ENCODE peak calls at places on chromosomes 11 and 22, in five cellular contexts. One of them, this sample, is unnamed.

GRCh38 chr22:36586250-36586649 is 57.3 kb upstream of the EIF3D start:
- DNase-seq in posterior vena cava: no peak
- DNase-seq in pancreas: no peak
- DNase-seq in thoracic aorta: no peak
- DNase-seq in adipocyte: peak
- DNase-seq in this sample: no peak

GRCh38 chr22:35413624-35414023 is 13.7 kb downstream of the MCM5 start:
- DNase-seq in posterior vena cava: no peak
- DNase-seq in pancreas: no peak
- DNase-seq in thoracic aorta: no peak
- DNase-seq in adipocyte: no peak
- DNase-seq in this sample: no peak

GRCh38 chr22:33886696-33887095 is 33.6 kb downstream of the LARGE1 start:
- DNase-seq in posterior vena cava: peak
- DNase-seq in pancreas: no peak
- DNase-seq in thoracic aorta: no peak
- DNase-seq in adipocyte: no peak
- DNase-seq in this sample: no peak

GRCh38 chr11:125561924-125562323 is 7.4 kb upstream of the EI24 start:
- DNase-seq in posterior vena cava: no peak
- DNase-seq in pancreas: no peak
- DNase-seq in thoracic aorta: no peak
- DNase-seq in adipocyte: no peak
- DNase-seq in this sample: no peak

GRCh38 chr11:57224537-57224936 is 12.5 kb downstream of the APLNR start:
- DNase-seq in posterior vena cava: no peak
- DNase-seq in pancreas: no peak
- DNase-seq in thoracic aorta: no peak
- DNase-seq in adipocyte: peak
- DNase-seq in this sample: no peak

GRCh38 chr11:1083621-1084551 is 9.2 kb downstream of the MUC2 start:
- DNase-seq in posterior vena cava: peak
- DNase-seq in pancreas: peak
- DNase-seq in thoracic aorta: no peak
- DNase-seq in adipocyte: no peak
- DNase-seq in this sample: no peak

GRCh38 chr11:45444796-45445195 is 158.7 kb upstream of the SYT13 start:
- DNase-seq in posterior vena cava: no peak
- DNase-seq in pancreas: no peak
- DNase-seq in thoracic aorta: no peak
- DNase-seq in adipocyte: no peak
- DNase-seq in this sample: no peak

GRCh38 chr11:69244286-69244685 is 49.7 kb upstream of the MYEOV start:
- DNase-seq in posterior vena cava: no peak
- DNase-seq in pancreas: no peak
- DNase-seq in thoracic aorta: no peak
- DNase-seq in adipocyte: no peak
- DNase-seq in this sample: no peak

GRCh38 chr11:13316528-13316961 is 39.0 kb downstream of the BMAL1 start:
- DNase-seq in posterior vena cava: peak
- DNase-seq in pancreas: no peak
- DNase-seq in thoracic aorta: peak
- DNase-seq in adipocyte: peak
- DNase-seq in this sample: peak

GRCh38 chr22:25650834-25651233 is 86.4 kb downstream of the GRK3 start:
- DNase-seq in posterior vena cava: no peak
- DNase-seq in pancreas: no peak
- DNase-seq in thoracic aorta: no peak
- DNase-seq in adipocyte: no peak
- DNase-seq in this sample: no peak

GRCh38 chr11:28820296-28820989 is 712.3 kb downstream of the METTL15 start:
- DNase-seq in posterior vena cava: no peak
- DNase-seq in pancreas: no peak
- DNase-seq in thoracic aorta: no peak
- DNase-seq in adipocyte: peak
- DNase-seq in this sample: no peak

GRCh38 chr11:65958774-65959420 is 2.6 kb upstream of the SART1 start:
- DNase-seq in posterior vena cava: peak
- DNase-seq in pancreas: no peak
- DNase-seq in thoracic aorta: no peak
- DNase-seq in adipocyte: no peak
- DNase-seq in this sample: no peak

GRCh38 chr22:24429411-24430365 is 2.3 kb downstream of the ADORA2A start:
- DNase-seq in posterior vena cava: peak
- DNase-seq in pancreas: peak
- DNase-seq in thoracic aorta: no peak
- DNase-seq in adipocyte: no peak
- DNase-seq in this sample: no peak

GRCh38 chr11:14645247-14645912 is 1.8 kb downstream of the PDE3B start:
- DNase-seq in posterior vena cava: no peak
- DNase-seq in pancreas: no peak
- DNase-seq in thoracic aorta: no peak
- DNase-seq in adipocyte: peak
- DNase-seq in this sample: no peak

GRCh38 chr22:46010177-46010867 is 33.4 kb upstream of the WNT7B start:
- DNase-seq in posterior vena cava: peak
- DNase-seq in pancreas: peak
- DNase-seq in thoracic aorta: no peak
- DNase-seq in adipocyte: no peak
- DNase-seq in this sample: no peak

GRCh38 chr11:57279131-57279530 is 42.1 kb upstream of the APLNR start:
- DNase-seq in posterior vena cava: no peak
- DNase-seq in pancreas: no peak
- DNase-seq in thoracic aorta: no peak
- DNase-seq in adipocyte: peak
- DNase-seq in this sample: no peak

GRCh38 chr11:116693206-116694016 is 79.4 kb downstream of the BUD13 start:
- DNase-seq in posterior vena cava: peak
- DNase-seq in pancreas: peak
- DNase-seq in thoracic aorta: no peak
- DNase-seq in adipocyte: no peak
- DNase-seq in this sample: no peak

GRCh38 chr11:1158681-1159525 is 1.1 kb downstream of the MUC5AC start:
- DNase-seq in posterior vena cava: peak
- DNase-seq in pancreas: peak
- DNase-seq in thoracic aorta: no peak
- DNase-seq in adipocyte: no peak
- DNase-seq in this sample: peak

GRCh38 chr11:72475359-72475758 is 41.0 kb upstream of the CLPB start:
- DNase-seq in posterior vena cava: no peak
- DNase-seq in pancreas: no peak
- DNase-seq in thoracic aorta: no peak
- DNase-seq in adipocyte: no peak
- DNase-seq in this sample: no peak

GRCh38 chr11:58592760-58593472 is 14.1 kb downstream of the ZFP91 start:
- DNase-seq in posterior vena cava: no peak
- DNase-seq in pancreas: no peak
- DNase-seq in thoracic aorta: no peak
- DNase-seq in adipocyte: no peak
- DNase-seq in this sample: no peak

GRCh38 chr11:14413307-14414072 is 54.5 kb upstream of the RRAS2 start:
- DNase-seq in posterior vena cava: peak
- DNase-seq in pancreas: no peak
- DNase-seq in thoracic aorta: no peak
- DNase-seq in adipocyte: peak
- DNase-seq in this sample: no peak

GRCh38 chr11:63985812-63986155 is 454 bp upstream of the OTUB1 start:
- DNase-seq in posterior vena cava: no peak
- DNase-seq in pancreas: peak
- DNase-seq in thoracic aorta: no peak
- DNase-seq in adipocyte: peak
- DNase-seq in this sample: peak

This sample was measured in upper lobe of left lung.